ENCODE peak calls at places on chromosome X, in six cellular contexts. One of them, this sample, is unnamed.
A peak's percentile ranks its signal among the peaks of the same experiment; 100 is the strongest.

GRCh38 chrX:10611441-10612090 is 8.8 kb downstream of the MID1 start:
- DNase-seq in NCI-H187 treated with DMSO at 0.1 percent for 48 hours: no peak
- DNase-seq in ecto neural progenitor cell: no peak
- DNase-seq in endothelial cell: no peak
- DNase-seq in NCI-H1436: no peak
- DNase-seq in NCI-H1105 treated with DMSO at 0.1 percent for 48 hours: no peak
- DNase-seq in this sample: peak; percentile 47

GRCh38 chrX:11754958-11755645 is 2.9 kb upstream of the MSL3 start:
- DNase-seq in NCI-H187 treated with DMSO at 0.1 percent for 48 hours: no peak
- DNase-seq in ecto neural progenitor cell: no peak
- DNase-seq in endothelial cell: no peak
- DNase-seq in NCI-H1436: no peak
- DNase-seq in NCI-H1105 treated with DMSO at 0.1 percent for 48 hours: peak; percentile 79
- DNase-seq in this sample: no peak

GRCh38 chrX:8679572-8679971 is 52.4 kb downstream of the ANOS1 start:
- DNase-seq in NCI-H187 treated with DMSO at 0.1 percent for 48 hours: no peak
- DNase-seq in ecto neural progenitor cell: no peak
- DNase-seq in endothelial cell: no peak
- DNase-seq in NCI-H1436: no peak
- DNase-seq in NCI-H1105 treated with DMSO at 0.1 percent for 48 hours: no peak
- DNase-seq in this sample: no peak

GRCh38 chrX:79325263-79325958 is 41.7 kb downstream of the ITM2A start:
- DNase-seq in NCI-H187 treated with DMSO at 0.1 percent for 48 hours: no peak
- DNase-seq in ecto neural progenitor cell: no peak
- DNase-seq in endothelial cell: no peak
- DNase-seq in NCI-H1436: no peak
- DNase-seq in NCI-H1105 treated with DMSO at 0.1 percent for 48 hours: no peak
- DNase-seq in this sample: peak; percentile 72

GRCh38 chrX:120450163-120450562 is 18.9 kb downstream of the LAMP2 start:
- DNase-seq in NCI-H187 treated with DMSO at 0.1 percent for 48 hours: no peak
- DNase-seq in ecto neural progenitor cell: no peak
- DNase-seq in endothelial cell: no peak
- DNase-seq in NCI-H1436: peak; percentile 8
- DNase-seq in NCI-H1105 treated with DMSO at 0.1 percent for 48 hours: no peak
- DNase-seq in this sample: no peak

GRCh38 chrX:153642313-153642654 is 4.7 kb upstream of the DUSP9 start:
- DNase-seq in NCI-H187 treated with DMSO at 0.1 percent for 48 hours: no peak
- DNase-seq in ecto neural progenitor cell: peak; percentile 65
- DNase-seq in endothelial cell: no peak
- DNase-seq in NCI-H1436: no peak
- DNase-seq in NCI-H1105 treated with DMSO at 0.1 percent for 48 hours: peak; percentile 42
- DNase-seq in this sample: peak; percentile 85

GRCh38 chrX:30141966-30142365 is 73.4 kb upstream of the MAGEB2 start:
- DNase-seq in NCI-H187 treated with DMSO at 0.1 percent for 48 hours: no peak
- DNase-seq in ecto neural progenitor cell: no peak
- DNase-seq in endothelial cell: peak; percentile 24
- DNase-seq in NCI-H1436: no peak
- DNase-seq in NCI-H1105 treated with DMSO at 0.1 percent for 48 hours: no peak
- DNase-seq in this sample: peak; percentile 71

GRCh38 chrX:13659057-13659456 is 6.1 kb downstream of the TCEANC start:
- DNase-seq in NCI-H187 treated with DMSO at 0.1 percent for 48 hours: no peak
- DNase-seq in ecto neural progenitor cell: no peak
- DNase-seq in endothelial cell: no peak
- DNase-seq in NCI-H1436: no peak
- DNase-seq in NCI-H1105 treated with DMSO at 0.1 percent for 48 hours: no peak
- DNase-seq in this sample: no peak

GRCh38 chrX:148874621-148875020 is 374.2 kb downstream of the AFF2 start:
- DNase-seq in NCI-H187 treated with DMSO at 0.1 percent for 48 hours: no peak
- DNase-seq in ecto neural progenitor cell: no peak
- DNase-seq in endothelial cell: no peak
- DNase-seq in NCI-H1436: no peak
- DNase-seq in NCI-H1105 treated with DMSO at 0.1 percent for 48 hours: no peak
- DNase-seq in this sample: no peak

GRCh38 chrX:75596178-75596577 is 73.3 kb upstream of the ZDHHC15 start:
- DNase-seq in NCI-H187 treated with DMSO at 0.1 percent for 48 hours: no peak
- DNase-seq in ecto neural progenitor cell: no peak
- DNase-seq in endothelial cell: no peak
- DNase-seq in NCI-H1436: no peak
- DNase-seq in NCI-H1105 treated with DMSO at 0.1 percent for 48 hours: no peak
- DNase-seq in this sample: no peak

GRCh38 chrX:11427082-11428033 is 134.1 kb downstream of the AMELX start:
- DNase-seq in NCI-H187 treated with DMSO at 0.1 percent for 48 hours: no peak
- DNase-seq in ecto neural progenitor cell: peak; percentile 59
- DNase-seq in endothelial cell: peak; percentile 37
- DNase-seq in NCI-H1436: no peak
- DNase-seq in NCI-H1105 treated with DMSO at 0.1 percent for 48 hours: no peak
- DNase-seq in this sample: no peak

GRCh38 chrX:252421-253291 is 28.5 kb upstream of the PLCXD1 start:
- DNase-seq in NCI-H187 treated with DMSO at 0.1 percent for 48 hours: no peak
- DNase-seq in ecto neural progenitor cell: no peak
- DNase-seq in endothelial cell: no peak
- DNase-seq in NCI-H1436: no peak
- DNase-seq in NCI-H1105 treated with DMSO at 0.1 percent for 48 hours: no peak
- DNase-seq in this sample: no peak

GRCh38 chrX:72634321-72634720 is 61.7 kb upstream of the HDAC8 start:
- DNase-seq in NCI-H187 treated with DMSO at 0.1 percent for 48 hours: no peak
- DNase-seq in ecto neural progenitor cell: no peak
- DNase-seq in endothelial cell: no peak
- DNase-seq in NCI-H1436: no peak
- DNase-seq in NCI-H1105 treated with DMSO at 0.1 percent for 48 hours: no peak
- DNase-seq in this sample: no peak

GRCh38 chrX:149040873-149041535 is 464.1 kb downstream of the IDS start:
- DNase-seq in NCI-H187 treated with DMSO at 0.1 percent for 48 hours: no peak
- DNase-seq in ecto neural progenitor cell: no peak
- DNase-seq in endothelial cell: no peak
- DNase-seq in NCI-H1436: no peak
- DNase-seq in NCI-H1105 treated with DMSO at 0.1 percent for 48 hours: no peak
- DNase-seq in this sample: no peak

GRCh38 chrX:133249659-133250058 is 31.5 kb upstream of the TFDP3 start:
- DNase-seq in NCI-H187 treated with DMSO at 0.1 percent for 48 hours: no peak
- DNase-seq in ecto neural progenitor cell: no peak
- DNase-seq in endothelial cell: no peak
- DNase-seq in NCI-H1436: no peak
- DNase-seq in NCI-H1105 treated with DMSO at 0.1 percent for 48 hours: peak; percentile 32
- DNase-seq in this sample: no peak

GRCh38 chrX:70359458-70359857 is 63.7 kb upstream of the GDPD2 start:
- DNase-seq in NCI-H187 treated with DMSO at 0.1 percent for 48 hours: no peak
- DNase-seq in ecto neural progenitor cell: no peak
- DNase-seq in endothelial cell: no peak
- DNase-seq in NCI-H1436: no peak
- DNase-seq in NCI-H1105 treated with DMSO at 0.1 percent for 48 hours: no peak
- DNase-seq in this sample: no peak

GRCh38 chrX:115960440-115961084 is 210.0 kb upstream of the AGTR2 start:
- DNase-seq in NCI-H187 treated with DMSO at 0.1 percent for 48 hours: peak; percentile 5
- DNase-seq in ecto neural progenitor cell: no peak
- DNase-seq in endothelial cell: no peak
- DNase-seq in NCI-H1436: no peak
- DNase-seq in NCI-H1105 treated with DMSO at 0.1 percent for 48 hours: no peak
- DNase-seq in this sample: peak; percentile 26

GRCh38 chrX:148337873-148338272 is 162.5 kb upstream of the AFF2 start:
- DNase-seq in NCI-H187 treated with DMSO at 0.1 percent for 48 hours: no peak
- DNase-seq in ecto neural progenitor cell: no peak
- DNase-seq in endothelial cell: no peak
- DNase-seq in NCI-H1436: no peak
- DNase-seq in NCI-H1105 treated with DMSO at 0.1 percent for 48 hours: no peak
- DNase-seq in this sample: no peak

GRCh38 chrX:134688839-134689238 is 30.6 kb upstream of the PLAC1 start:
- DNase-seq in NCI-H187 treated with DMSO at 0.1 percent for 48 hours: no peak
- DNase-seq in ecto neural progenitor cell: no peak
- DNase-seq in endothelial cell: no peak
- DNase-seq in NCI-H1436: no peak
- DNase-seq in NCI-H1105 treated with DMSO at 0.1 percent for 48 hours: no peak
- DNase-seq in this sample: no peak

GRCh38 chrX:103789004-103789403 is 12.4 kb downstream of the PLP1 start:
- DNase-seq in NCI-H187 treated with DMSO at 0.1 percent for 48 hours: no peak
- DNase-seq in ecto neural progenitor cell: no peak
- DNase-seq in endothelial cell: no peak
- DNase-seq in NCI-H1436: no peak
- DNase-seq in NCI-H1105 treated with DMSO at 0.1 percent for 48 hours: no peak
- DNase-seq in this sample: no peak

GRCh38 chrX:130251671-130252070 is 17.0 kb downstream of the ZNF280C start:
- DNase-seq in NCI-H187 treated with DMSO at 0.1 percent for 48 hours: no peak
- DNase-seq in ecto neural progenitor cell: no peak
- DNase-seq in endothelial cell: no peak
- DNase-seq in NCI-H1436: no peak
- DNase-seq in NCI-H1105 treated with DMSO at 0.1 percent for 48 hours: no peak
- DNase-seq in this sample: no peak

GRCh38 chrX:104288269-104288668 is 33.5 kb upstream of the ESX1 start:
- DNase-seq in NCI-H187 treated with DMSO at 0.1 percent for 48 hours: no peak
- DNase-seq in ecto neural progenitor cell: no peak
- DNase-seq in endothelial cell: no peak
- DNase-seq in NCI-H1436: no peak
- DNase-seq in NCI-H1105 treated with DMSO at 0.1 percent for 48 hours: no peak
- DNase-seq in this sample: peak; percentile 70

GRCh38 chrX:132199941-132200340 is 19.3 kb downstream of the RAP2C start:
- DNase-seq in NCI-H187 treated with DMSO at 0.1 percent for 48 hours: no peak
- DNase-seq in ecto neural progenitor cell: no peak
- DNase-seq in endothelial cell: no peak
- DNase-seq in NCI-H1436: no peak
- DNase-seq in NCI-H1105 treated with DMSO at 0.1 percent for 48 hours: no peak
- DNase-seq in this sample: no peak

GRCh38 chrX:43860646-43861370 is 21.4 kb downstream of the MAOB start:
- DNase-seq in NCI-H187 treated with DMSO at 0.1 percent for 48 hours: no peak
- DNase-seq in ecto neural progenitor cell: no peak
- DNase-seq in endothelial cell: no peak
- DNase-seq in NCI-H1436: no peak
- DNase-seq in NCI-H1105 treated with DMSO at 0.1 percent for 48 hours: peak; percentile 59
- DNase-seq in this sample: no peak

GRCh38 chrX:130893356-130894085 is 9.5 kb downstream of the ENOX2 start:
- DNase-seq in NCI-H187 treated with DMSO at 0.1 percent for 48 hours: no peak
- DNase-seq in ecto neural progenitor cell: no peak
- DNase-seq in endothelial cell: no peak
- DNase-seq in NCI-H1436: no peak
- DNase-seq in NCI-H1105 treated with DMSO at 0.1 percent for 48 hours: no peak
- DNase-seq in this sample: no peak

GRCh38 chrX:135520022-135520552 is 373 bp upstream of the INTS6L start:
- DNase-seq in NCI-H187 treated with DMSO at 0.1 percent for 48 hours: no peak
- DNase-seq in ecto neural progenitor cell: no peak
- DNase-seq in endothelial cell: peak; percentile 4
- DNase-seq in NCI-H1436: no peak
- DNase-seq in NCI-H1105 treated with DMSO at 0.1 percent for 48 hours: no peak
- DNase-seq in this sample: peak; percentile 40

GRCh38 chrX:15815779-15816452 is 25.6 kb downstream of the ZRSR2 start:
- DNase-seq in NCI-H187 treated with DMSO at 0.1 percent for 48 hours: no peak
- DNase-seq in ecto neural progenitor cell: no peak
- DNase-seq in endothelial cell: peak; percentile 8
- DNase-seq in NCI-H1436: no peak
- DNase-seq in NCI-H1105 treated with DMSO at 0.1 percent for 48 hours: no peak
- DNase-seq in this sample: peak; percentile 60

GRCh38 chrX:63718010-63718694 is 66.9 kb downstream of the ARHGEF9 start:
- DNase-seq in NCI-H187 treated with DMSO at 0.1 percent for 48 hours: no peak
- DNase-seq in ecto neural progenitor cell: no peak
- DNase-seq in endothelial cell: no peak
- DNase-seq in NCI-H1436: no peak
- DNase-seq in NCI-H1105 treated with DMSO at 0.1 percent for 48 hours: no peak
- DNase-seq in this sample: no peak

GRCh38 chrX:56107320-56107719 is 124.8 kb upstream of the KLF8 start:
- DNase-seq in NCI-H187 treated with DMSO at 0.1 percent for 48 hours: no peak
- DNase-seq in ecto neural progenitor cell: no peak
- DNase-seq in endothelial cell: no peak
- DNase-seq in NCI-H1436: no peak
- DNase-seq in NCI-H1105 treated with DMSO at 0.1 percent for 48 hours: peak; percentile 66
- DNase-seq in this sample: no peak

GRCh38 chrX:83508006-83508405 is at the start of gene POU3F4:
- DNase-seq in NCI-H187 treated with DMSO at 0.1 percent for 48 hours: no peak
- DNase-seq in ecto neural progenitor cell: peak; percentile 83
- DNase-seq in endothelial cell: peak; percentile 61
- DNase-seq in NCI-H1436: no peak
- DNase-seq in NCI-H1105 treated with DMSO at 0.1 percent for 48 hours: no peak
- DNase-seq in this sample: no peak

GRCh38 chrX:154593201-154593600 is 8.3 kb downstream of the CTAG1A start:
- DNase-seq in NCI-H187 treated with DMSO at 0.1 percent for 48 hours: no peak
- DNase-seq in ecto neural progenitor cell: no peak
- DNase-seq in endothelial cell: no peak
- DNase-seq in NCI-H1436: no peak
- DNase-seq in NCI-H1105 treated with DMSO at 0.1 percent for 48 hours: no peak
- DNase-seq in this sample: no peak

GRCh38 chrX:105502336-105502735 is 281.8 kb upstream of the TEX13A start:
- DNase-seq in NCI-H187 treated with DMSO at 0.1 percent for 48 hours: no peak
- DNase-seq in ecto neural progenitor cell: no peak
- DNase-seq in endothelial cell: no peak
- DNase-seq in NCI-H1436: no peak
- DNase-seq in NCI-H1105 treated with DMSO at 0.1 percent for 48 hours: no peak
- DNase-seq in this sample: no peak

GRCh38 chrX:135437867-135438733 is 16.4 kb downstream of the SMIM10L2A start:
- DNase-seq in NCI-H187 treated with DMSO at 0.1 percent for 48 hours: no peak
- DNase-seq in ecto neural progenitor cell: peak; percentile 41
- DNase-seq in endothelial cell: peak; percentile 43
- DNase-seq in NCI-H1436: no peak
- DNase-seq in NCI-H1105 treated with DMSO at 0.1 percent for 48 hours: no peak
- DNase-seq in this sample: peak; percentile 20